ENCODE peak calls at places on chromosomes 13 and 19, in nine cellular contexts. R, O, F, X, Y, V, E, D and U are unnamed samples.

GRCh38 chr13:106310450-106310849 is 225.0 kb downstream of the EFNB2 start:
- DNase-seq in F (no peak), Y (no peak), V (no peak), D (no peak), R (no peak), X (no peak), O (no peak), E (no peak), U (no peak)

GRCh38 chr13:81872581-81872980 is 1531.7 kb upstream of the SPRY2 start:
- DNase-seq in V (no peak), R (no peak), O (no peak), Y (no peak), F (no peak), X (no peak), E (no peak), D (no peak), U (no peak)

GRCh38 chr19:39208175-39208795 is 4.2 kb upstream of the SYCN start:
- DNase-seq in E (no peak), O (no peak), D (no peak), X (no peak), V (no peak), R (no peak), Y (no peak), F (no peak), U (no peak)

GRCh38 chr13:44842158-44842557 is 147.1 kb downstream of the NUFIP1 start:
- DNase-seq in E (no peak), R (no peak), V (peak), F (no peak), Y (no peak), O (no peak), D (no peak), X (no peak), U (no peak)

GRCh38 chr19:10419646-10420443 is 493 bp upstream of the PDE4A start:
- DNase-seq in F (no peak), R (no peak), Y (no peak), E (no peak), V (peak), O (no peak), D (no peak), X (peak), U (peak)

GRCh38 chr13:45179428-45179827 is 21.4 kb downstream of the KCTD4 start:
- DNase-seq in Y (no peak), R (no peak), O (no peak), V (peak), E (no peak), F (no peak), X (no peak), D (no peak), U (no peak)

GRCh38 chr13:59677966-59678814 is 485.5 kb downstream of the DIAPH3 start:
- DNase-seq in R (no peak), O (no peak), X (peak), E (no peak), Y (no peak), F (no peak), D (no peak), V (peak), U (peak)

GRCh38 chr13:45398862-45399261 is 19.3 kb downstream of the SLC25A30 start:
- DNase-seq in D (no peak), R (no peak), Y (peak), F (no peak), V (no peak), O (no peak), E (no peak), X (no peak), U (no peak)

GRCh38 chr19:14434543-14435319 is 1.6 kb downstream of the PKN1 start:
- DNase-seq in E (no peak), O (no peak), X (no peak), R (peak), F (peak), Y (peak), V (peak), D (peak), U (peak)

GRCh38 chr13:44876782-44877324 is 112.4 kb downstream of the NUFIP1 start:
- DNase-seq in O (no peak), F (no peak), D (no peak), V (no peak), E (no peak), X (no peak), R (no peak), Y (no peak), U (peak)

GRCh38 chr13:95281258-95281602 is 20.0 kb downstream of the ABCC4 start:
- DNase-seq in D (no peak), E (no peak), Y (no peak), X (no peak), V (no peak), O (no peak), F (no peak), R (no peak), U (no peak)

GRCh38 chr19:17419154-17419490 is 725 bp upstream of the MVB12A start:
- DNase-seq in X (no peak), O (no peak), F (no peak), R (no peak), D (no peak), E (no peak), V (no peak), Y (no peak), U (no peak)

GRCh38 chr19:17418710-17419109 is 1.1 kb upstream of the MVB12A start:
- DNase-seq in V (no peak), R (no peak), D (no peak), X (no peak), O (no peak), E (no peak), Y (no peak), F (no peak), U (no peak)

GRCh38 chr19:17420267-17420924 is 549 bp downstream of the MVB12A start:
- DNase-seq in O (no peak), Y (peak), E (no peak), X (no peak), F (peak), V (no peak), R (peak), D (peak), U (peak)

GRCh38 chr19:17421942-17422341 is 2.1 kb downstream of the MVB12A start:
- DNase-seq in X (no peak), D (no peak), V (no peak), O (no peak), F (no peak), E (no peak), R (no peak), Y (no peak), U (no peak)

GRCh38 chr19:17419491-17420266 is at the start of gene MVB12A:
- DNase-seq in O (peak), R (peak), D (peak), E (peak), V (peak), X (peak), F (peak), Y (peak), U (peak)
- TF ChIP-seq POLR2A in O (peak), R (no peak), D (no peak), E (peak), V (peak), X (peak), F (no peak), Y (peak), U (peak)

DNA sequence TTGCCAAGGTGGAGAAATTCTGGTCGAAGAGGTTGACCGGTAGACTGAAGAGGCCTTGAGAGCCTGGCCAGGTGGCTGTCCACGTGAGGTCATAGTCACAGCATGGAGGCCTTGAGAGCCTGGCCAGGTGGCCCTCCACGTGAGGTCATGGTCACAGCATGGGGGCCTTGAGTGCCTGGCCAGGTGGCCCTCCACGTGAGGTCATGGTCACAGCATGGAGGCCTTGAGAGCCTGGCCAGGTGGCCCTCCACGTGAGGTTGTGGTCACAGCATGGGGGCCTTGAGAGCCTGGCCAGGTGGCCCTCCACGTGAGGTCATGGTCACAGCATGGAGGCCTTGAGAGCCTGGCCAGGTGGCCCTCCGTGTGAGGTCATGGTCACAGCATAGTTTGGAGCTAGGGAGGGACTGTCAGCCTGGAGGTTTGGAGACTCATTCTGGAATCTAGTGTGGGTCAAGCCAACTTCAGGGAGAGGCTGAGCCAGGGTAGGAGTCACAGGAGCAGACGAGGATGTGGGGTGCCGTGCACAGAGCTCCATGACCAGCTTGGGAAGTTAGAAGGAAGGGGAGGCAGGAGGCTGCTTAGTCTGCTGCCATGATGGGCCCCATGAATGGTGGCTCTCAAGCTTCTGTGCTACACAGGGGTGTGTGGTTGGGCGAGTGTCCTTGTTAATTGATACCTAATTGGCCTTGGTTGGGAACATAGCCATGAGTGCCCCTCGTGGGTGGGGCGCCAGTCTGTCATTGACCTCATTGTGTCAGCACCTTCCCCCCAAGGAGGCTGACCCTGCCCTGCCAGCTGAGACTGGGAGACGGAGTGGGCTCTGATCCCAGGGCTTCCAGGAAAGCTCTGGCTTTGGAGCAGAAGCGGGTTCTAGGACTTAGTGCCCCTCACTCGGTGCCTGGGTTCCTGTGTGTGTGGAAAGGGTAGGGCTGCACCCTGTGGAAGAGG is 4.0 kb downstream of the LENG9 start:
- DNase-seq in V (no peak), R (no peak), F (no peak), D (no peak), E (no peak), X (no peak), O (no peak), Y (no peak), U (no peak)
- H3K4me3 ChIP-seq in V (no peak), R (no peak), F (no peak), D (no peak), E (no peak), X (no peak), O (no peak), Y (no peak), U (no peak)

GRCh38 chr13:110289661-110290060 is 17.3 kb downstream of the COL4A1 start:
- DNase-seq in O (no peak), E (no peak), R (no peak), F (no peak), D (peak), X (no peak), Y (peak), V (no peak), U (no peak)
- TF ChIP-seq CTCF in O (no peak), E (no peak), R (no peak), F (no peak), D (no peak), X (no peak), Y (no peak), V (no peak), U (no peak)

GRCh38 chr13:86881390-86881789 is 789.8 kb upstream of the SLITRK5 start:
- DNase-seq in E (no peak), R (no peak), D (no peak), O (no peak), X (no peak), Y (no peak), V (no peak), F (no peak), U (no peak)
- TF ChIP-seq POLR2A in E (no peak), R (no peak), D (no peak), O (no peak), X (no peak), Y (no peak), V (no peak), F (no peak), U (no peak)